ENCODE peak calls at places on chromosomes 1 and 21, in nine cellular contexts. A, D, S, X, M, L, T, Y and O are unnamed samples.
A peak's percentile ranks its signal among the peaks of the same experiment; 100 is the strongest.

GRCh38 chr21:42466700-42467612 is 29.1 kb downstream of the RSPH1 start:
- DNase-seq in A (no peak), D (peak; percentile 86), S (peak; percentile 48), X (peak; percentile 54), M (peak; percentile 11), L (peak; percentile 76), T (peak; percentile 7), Y (peak; percentile 52), O (no peak)

GRCh38 chr1:203124546-203125317 is 2.8 kb upstream of the ADORA1 start:
- DNase-seq in A (no peak), D (no peak), S (no peak), X (no peak), M (no peak), L (no peak), T (peak; percentile 34), Y (peak; percentile 21), O (no peak)

GRCh38 chr1:73824065-73824464 is 373.9 kb downstream of the LRRIQ3 start:
- DNase-seq in A (no peak), D (no peak), S (no peak), X (no peak), M (no peak), L (no peak), T (no peak), Y (no peak), O (no peak)

GRCh38 chr1:196651637-196652215 is at the start of gene CFH:
- DNase-seq in A (no peak), D (no peak), S (peak; percentile 19), X (peak; percentile 14), M (peak; percentile 82), L (no peak), T (peak; percentile 91), Y (peak; percentile 95), O (peak; percentile 55)

GRCh38 chr1:60959701-60960100 is 122.7 kb upstream of the NFIA start:
- DNase-seq in A (no peak), D (no peak), S (no peak), X (no peak), M (no peak), L (no peak), T (no peak), Y (no peak), O (no peak)

GRCh38 chr1:39720094-39720999 is 18.3 kb upstream of the PPIE start:
- DNase-seq in A (no peak), D (peak; percentile 74), S (peak; percentile 81), X (peak; percentile 20), M (peak; percentile 60), L (peak; percentile 61), T (peak; percentile 66), Y (peak; percentile 32), O (no peak)

GRCh38 chr1:154870734-154871133 is 653 bp upstream of the KCNN3 start:
- DNase-seq in A (no peak), D (no peak), S (no peak), X (no peak), M (no peak), L (no peak), T (no peak), Y (no peak), O (no peak)

GRCh38 chr1:231861541-231862481 is 235.2 kb downstream of the DISC1 start:
- DNase-seq in A (no peak), D (no peak), S (no peak), X (no peak), M (peak; percentile 72), L (no peak), T (peak; percentile 67), Y (peak; percentile 80), O (no peak)

DNA sequence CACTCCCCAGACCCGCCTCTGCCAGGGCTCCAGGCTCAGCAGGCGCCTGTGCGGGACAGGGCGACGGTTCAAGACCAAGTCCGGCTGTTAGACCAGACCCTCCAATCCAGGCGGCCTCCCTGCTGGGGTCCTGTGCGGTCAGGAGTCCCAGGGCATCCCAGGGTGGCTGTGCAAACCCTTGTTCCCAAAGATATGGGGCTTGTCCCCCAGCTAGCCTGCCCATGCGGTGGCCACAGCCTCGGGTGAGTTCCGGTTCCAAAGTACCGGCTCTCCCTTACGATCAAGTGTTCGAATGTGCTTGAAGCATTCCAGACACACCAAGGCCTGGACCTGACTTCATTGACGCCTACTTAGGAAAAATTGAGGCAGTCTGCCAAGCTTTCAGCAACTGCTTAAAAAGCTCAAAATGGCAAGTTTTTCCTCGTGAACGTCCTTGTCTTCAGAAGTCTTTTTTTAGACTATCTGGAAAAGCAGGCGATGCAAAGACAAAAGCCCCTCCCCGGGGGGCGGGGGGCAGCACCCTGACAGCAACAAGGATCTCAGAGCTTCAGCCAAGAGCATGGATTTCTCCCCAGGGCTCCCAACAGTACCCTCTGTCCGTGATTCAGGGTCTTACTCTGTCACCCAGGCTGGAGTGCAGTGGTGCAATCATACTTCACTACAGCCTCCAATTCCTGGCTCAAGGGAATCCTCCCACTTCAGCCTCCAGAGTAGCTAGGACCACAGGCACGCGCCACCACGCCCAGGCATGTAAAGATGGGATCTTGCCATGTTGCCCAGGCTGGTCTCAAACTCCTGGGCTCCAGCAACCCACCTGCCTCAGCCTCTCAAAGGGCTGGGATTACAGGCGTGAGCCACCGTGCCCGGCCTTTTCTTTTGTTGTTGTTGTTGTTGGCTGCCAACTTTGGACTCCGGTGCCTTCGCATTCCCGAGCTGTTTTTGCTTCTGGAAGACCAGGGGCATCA is 2.3 kb downstream of the FAAP20 start:
- DNase-seq in A (no peak), D (no peak), S (peak; percentile 62), X (no peak), M (peak; percentile 83), L (no peak), T (peak; percentile 70), Y (peak; percentile 88), O (peak; percentile 72)
- H3K4me3 ChIP-seq in A (no peak overlapping the region), D (no peak overlapping the region), S (peak overlapping the region; percentile 65), X (no peak overlapping the region), M (peak overlapping the region; percentile 26), L (no peak overlapping the region), T (no peak overlapping the region), Y (no peak overlapping the region), O (no peak overlapping the region)

DNA sequence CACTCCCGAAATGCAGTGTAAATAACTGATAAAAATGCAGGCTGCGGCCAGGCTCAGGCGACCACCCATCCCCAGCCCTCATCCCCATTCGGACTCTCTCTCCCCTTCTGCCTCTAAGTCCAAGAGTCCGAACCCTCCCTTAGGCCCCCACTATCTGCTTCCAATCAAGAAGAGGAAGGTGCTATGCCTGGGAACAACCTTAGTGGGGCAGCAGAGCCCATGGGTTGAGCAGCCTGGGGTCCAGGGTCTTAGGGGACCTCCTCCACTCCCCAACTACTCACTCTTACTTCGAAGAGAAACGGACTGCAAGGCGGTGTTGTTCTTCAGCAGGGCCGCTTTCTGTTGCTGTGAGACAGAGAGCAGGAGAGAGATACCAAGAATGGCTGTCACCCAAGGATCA is 12.2 kb downstream of the ARHGEF2 start:
- DNase-seq in A (no peak), D (no peak), S (no peak), X (no peak), M (no peak), L (no peak), T (no peak), Y (no peak), O (no peak)
- TF ChIP-seq CTCF in A (no peak), D (no peak), S (peak; percentile 36), X (no peak), M (no peak), L (no peak), T (peak; percentile 38), Y (peak; percentile 27), O (peak; percentile 22)

DNA sequence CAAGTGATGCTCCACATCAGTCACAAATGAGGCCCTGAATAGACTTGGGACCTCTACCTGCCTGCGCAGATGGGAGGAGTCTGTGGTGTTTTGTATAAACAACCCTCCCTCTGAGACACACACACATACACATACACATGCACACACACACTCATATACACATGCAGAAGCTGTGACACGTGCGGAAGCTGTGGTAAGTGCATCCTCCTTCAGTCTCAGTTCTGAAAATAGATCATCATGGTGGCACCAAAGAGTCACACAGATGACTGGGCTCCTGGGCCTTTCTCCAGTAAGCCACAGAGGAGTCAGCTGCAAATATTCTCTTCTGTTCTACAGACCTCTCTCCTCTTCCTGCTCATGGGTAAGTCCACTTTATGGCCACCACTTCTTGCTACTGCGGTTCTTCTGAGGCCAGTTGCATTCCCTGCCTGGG is at the start of gene LY9:
- DNase-seq in A (no peak), D (peak; percentile 96), S (no peak), X (peak; percentile 67), M (no peak), L (no peak), T (no peak), Y (no peak), O (no peak)
- H3K4me3 ChIP-seq in A (no peak within 1 kb of the TSS), D (peak within 1 kb of the TSS; percentile 53), S (no peak within 1 kb of the TSS), X (no peak within 1 kb of the TSS), M (no peak within 1 kb of the TSS), L (no peak within 1 kb of the TSS), T (no peak within 1 kb of the TSS), Y (no peak within 1 kb of the TSS), O (no peak within 1 kb of the TSS)

GRCh38 chr1:167127661-167128060 is 33.8 kb downstream of the STYXL2 start:
- DNase-seq in A (no peak), D (no peak), S (no peak), X (no peak), M (no peak), L (no peak), T (no peak), Y (no peak), O (no peak)

GRCh38 chr1:167127236-167127635 is 33.4 kb downstream of the STYXL2 start:
- DNase-seq in A (no peak), D (no peak), S (no peak), X (no peak), M (no peak), L (no peak), T (no peak), Y (no peak), O (no peak)

GRCh38 chr1:167126811-167127210 is 32.9 kb downstream of the STYXL2 start:
- DNase-seq in A (no peak), D (no peak), S (no peak), X (no peak), M (no peak), L (no peak), T (no peak), Y (no peak), O (no peak)

GRCh38 chr1:167126317-167126716 is 32.4 kb downstream of the STYXL2 start:
- DNase-seq in A (no peak), D (no peak), S (no peak), X (no peak), M (no peak), L (no peak), T (no peak), Y (no peak), O (no peak)

GRCh38 chr1:167128261-167129227 is 34.7 kb downstream of the STYXL2 start:
- DNase-seq in A (no peak), D (peak; percentile 11), S (peak; percentile 18), X (no peak), M (no peak), L (no peak), T (no peak), Y (no peak), O (no peak)
- TF ChIP-seq CTCF in A (no peak), D (no peak), S (peak; percentile 27), X (no peak), M (no peak), L (peak; percentile 42), T (no peak), Y (no peak), O (no peak)

GRCh38 chr1:56703747-56704146 is 58.6 kb downstream of the PRKAA2 start:
- DNase-seq in A (no peak), D (no peak), S (no peak), X (no peak), M (no peak), L (no peak), T (no peak), Y (no peak), O (no peak)
- H3K4me3 ChIP-seq in A (no peak overlapping the region), D (no peak overlapping the region), S (no peak overlapping the region), X (no peak overlapping the region), M (no peak overlapping the region), L (no peak overlapping the region), T (no peak overlapping the region), Y (no peak overlapping the region), O (no peak overlapping the region)

GRCh38 chr1:208203127-208203847 is 40.9 kb downstream of the PLXNA2 start:
- DNase-seq in A (peak; percentile 73), D (no peak), S (peak; percentile 69), X (peak; percentile 89), M (peak; percentile 83), L (peak; percentile 93), T (peak; percentile 46), Y (peak; percentile 87), O (no peak)
- TF ChIP-seq CTCF in A (no peak), D (no peak), S (no peak), X (no peak), M (no peak), L (no peak), T (no peak), Y (no peak), O (no peak)